ENCODE peak calls at places on chromosome X, in eight cellular contexts. H is endodermal cell, Y is fibroblast of lung, R is esophagus squamous epithelium, P is left lung, D is left ventricle myocardium inferior, F is IMR-90, Q is Karpas-422. K is an unnamed sample. For H3K4me1, the result is how much of the 10 kb centered on the place peaks cover.

GRCh38 chrX:21661316-21661715 is 3.2 kb upstream of the KLHL34 start:
- DNase-seq in H (no peak), Y (no peak), R (no peak), P (no peak), D (no peak), F (no peak), Q (no peak), K (no peak)

GRCh38 chrX:23373129-23373804 is 38.6 kb downstream of the PTCHD1 start:
- DNase-seq in H (no peak), Y (peak), R (no peak), P (no peak), D (no peak), F (peak), Q (no peak), K (no peak)

GRCh38 chrX:20218809-20219505 is 47.8 kb downstream of the RPS6KA3 start:
- DNase-seq in H (no peak), Y (no peak), R (no peak), P (no peak), D (no peak), F (peak), Q (no peak), K (no peak)

GRCh38 chrX:123310112-123310511 is 126.0 kb downstream of the GRIA3 start:
- DNase-seq in H (no peak), Y (no peak), R (no peak), P (no peak), D (no peak), F (no peak), Q (no peak), K (no peak)

GRCh38 chrX:103519389-103519788 is at the start of gene RAB40A:
- DNase-seq in H (no peak), Y (no peak), R (no peak), P (no peak), D (no peak), F (no peak), Q (no peak), K (no peak)

GRCh38 chrX:24877854-24878650 is 137.7 kb downstream of the ARX start:
- DNase-seq in H (no peak), Y (peak), R (no peak), P (no peak), D (no peak), F (peak), Q (no peak), K (no peak)

GRCh38 chrX:110409925-110410324 is 51.3 kb downstream of the RTL9 start:
- DNase-seq in H (no peak), Y (peak), R (no peak), P (no peak), D (no peak), F (peak), Q (no peak), K (no peak)

GRCh38 chrX:15336023-15336413 is 695 bp upstream of the PIGA start:
- DNase-seq in H (no peak), Y (peak), R (no peak), P (peak), D (no peak), F (peak), Q (no peak), K (no peak)

GRCh38 chrX:46759645-46759974 is 692 bp upstream of the SLC9A7 start:
- DNase-seq in H (no peak), Y (peak), R (no peak), P (no peak), D (no peak), F (peak), Q (no peak), K (no peak)

DNA sequence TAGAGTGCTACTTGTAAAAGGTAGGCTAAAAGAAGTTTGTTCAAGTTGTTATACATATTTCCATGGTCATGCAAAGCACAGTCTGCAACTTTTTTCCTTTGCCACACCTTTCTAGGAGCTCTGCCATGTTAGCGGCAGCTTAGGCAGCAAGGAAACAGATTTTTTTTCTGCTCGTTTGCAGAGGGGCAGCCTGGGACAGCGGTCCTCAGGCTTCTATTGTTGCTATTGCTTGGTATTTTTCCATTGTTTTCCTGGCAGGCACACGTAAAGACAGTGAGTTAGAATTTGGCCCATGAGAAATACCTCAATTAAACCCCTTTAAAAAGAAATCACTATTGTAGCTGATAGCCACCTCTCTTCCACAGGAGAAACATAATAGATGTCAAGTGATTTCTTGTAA is 391.4 kb downstream of the SH2D1A start:
- DNase-seq in H (no peak), Y (no peak), R (no peak), P (no peak), D (no peak), F (no peak), Q (no peak), K (no peak)
- H3K4me3 ChIP-seq in H (no peak), Y (no peak), R (no peak), P (no peak), D (no peak), F (no peak), Q (no peak), K (no peak)

DNA sequence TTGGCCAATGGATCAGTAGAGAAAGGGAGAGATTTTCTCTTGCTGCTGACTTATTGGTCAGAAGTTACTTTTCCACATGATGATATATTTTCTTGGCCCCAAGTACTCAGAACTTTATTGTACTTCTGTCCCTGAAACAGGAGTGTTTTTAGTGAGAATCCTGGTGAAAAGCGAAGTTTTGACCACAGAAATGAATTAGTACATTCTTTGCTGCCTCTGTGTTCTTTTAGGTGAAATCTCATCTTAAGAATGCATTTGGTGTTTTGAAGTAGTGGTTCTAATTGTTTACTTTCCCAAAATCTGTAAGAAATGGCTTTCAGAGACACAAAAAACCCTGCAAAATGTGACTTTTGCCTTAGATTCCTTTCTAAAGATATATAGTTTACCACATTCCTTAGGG is 240.4 kb downstream of the FRMPD4 start:
- DNase-seq in H (no peak), Y (peak), R (no peak), P (no peak), D (no peak), F (peak), Q (no peak), K (no peak)
- H3K4me1 ChIP-seq in H (under half), Y (under half), R (under half), P (under half), D (under half), F (under half), Q (under half), K (under half)

GRCh38 chrX:107936434-107936730 is 45.8 kb downstream of the TEX13B start:
- DNase-seq in H (no peak), Y (no peak), R (no peak), P (no peak), D (no peak), F (no peak), Q (no peak), K (no peak)

GRCh38 chrX:107935200-107935599 is 47.0 kb downstream of the TEX13B start:
- DNase-seq in H (no peak), Y (peak), R (no peak), P (no peak), D (no peak), F (peak), Q (no peak), K (no peak)

GRCh38 chrX:107934262-107934661 is 47.9 kb downstream of the TEX13B start:
- DNase-seq in H (no peak), Y (no peak), R (no peak), P (no peak), D (no peak), F (no peak), Q (no peak), K (no peak)

GRCh38 chrX:107940095-107940494 is 42.1 kb downstream of the TEX13B start:
- DNase-seq in H (no peak), Y (no peak), R (no peak), P (no peak), D (no peak), F (no peak), Q (no peak), K (no peak)

DNA sequence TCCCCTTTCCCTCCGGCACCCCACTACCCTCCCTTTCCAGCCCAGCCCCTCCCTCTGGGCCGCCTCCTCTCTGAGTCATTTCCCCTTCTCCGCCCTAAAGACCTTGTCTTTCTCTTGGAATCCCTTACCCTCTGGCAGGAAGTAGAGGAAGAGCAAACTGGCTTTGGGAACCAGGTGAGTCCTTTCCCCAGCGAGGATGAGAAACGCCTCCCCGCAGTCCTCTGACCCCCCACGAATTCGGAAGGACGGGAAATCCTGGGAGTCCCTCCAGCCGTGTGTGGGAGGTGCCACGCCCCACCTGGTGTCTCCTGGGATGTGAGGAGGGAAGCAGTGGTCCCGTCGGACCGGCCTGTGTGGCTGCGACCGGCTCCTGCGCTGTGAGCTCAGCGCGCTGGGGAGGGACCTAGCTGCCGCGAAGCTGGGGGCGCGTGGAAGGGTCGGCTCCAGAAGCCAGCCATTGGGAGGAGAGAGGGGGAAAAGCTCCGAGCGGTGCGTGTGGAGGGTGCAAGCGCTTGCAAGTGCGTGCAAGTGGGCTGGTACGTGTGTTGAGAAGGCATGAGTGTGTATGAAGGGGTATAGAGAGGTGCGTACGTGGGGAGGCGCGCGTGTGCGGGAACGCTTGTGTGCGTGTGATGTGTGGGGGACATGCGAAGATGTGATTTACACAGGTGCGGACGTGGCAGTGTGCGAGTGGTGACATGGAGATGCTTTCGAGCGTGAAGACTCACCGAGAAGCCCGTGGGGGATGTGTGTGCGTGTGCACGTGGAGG is 46.3 kb downstream of the TEX13B start:
- DNase-seq in H (peak), Y (peak), R (no peak), P (no peak), D (no peak), F (no peak), Q (no peak), K (no peak)
- H3K4me3 ChIP-seq in H (no peak), Y (peak), R (peak), P (no peak), D (peak), F (no peak), Q (no peak), K (peak)

DNA sequence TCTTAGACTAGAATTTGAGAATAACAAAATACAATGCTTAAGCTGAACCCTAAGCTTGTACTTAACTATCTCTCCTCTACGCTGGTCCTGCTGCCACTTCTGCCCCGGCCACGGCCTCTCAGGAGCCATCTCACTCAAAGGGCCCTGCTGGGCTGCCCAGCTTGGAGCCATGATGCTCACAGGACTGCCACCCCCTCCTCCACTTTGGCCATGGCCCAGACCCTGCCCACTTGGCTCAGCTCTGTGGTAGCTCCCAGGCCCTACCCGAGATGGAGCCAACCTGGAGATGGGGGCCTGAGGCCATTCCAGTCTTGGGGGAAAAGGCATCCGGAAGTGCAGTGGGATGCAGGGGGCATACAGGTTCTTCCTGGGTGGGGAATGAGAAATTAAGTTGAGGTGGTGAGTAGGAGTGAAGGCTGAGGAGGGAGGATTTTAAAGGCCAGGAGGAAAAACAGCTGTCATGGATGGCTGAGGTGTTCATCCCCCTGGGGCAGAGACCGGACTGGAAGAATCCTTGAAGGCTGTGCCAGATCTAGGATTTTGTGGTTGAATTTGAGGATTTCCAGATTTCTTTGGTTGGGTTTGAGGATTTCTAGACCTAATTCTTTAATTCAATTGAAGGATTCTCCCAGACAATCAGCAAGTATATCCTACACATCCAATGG is 824 bp downstream of the SASH3 start:
- DNase-seq in H (no peak), Y (no peak), R (no peak), P (no peak), D (no peak), F (no peak), Q (peak), K (no peak)
- H3K4me1 ChIP-seq in H (under half), Y (under half), R (under half), P (under half), D (under half), F (under half), Q (half or more), K (under half)

GRCh38 chrX:150694738-150695410 is 1.7 kb downstream of the MTMR1 start:
- DNase-seq in H (no peak), Y (no peak), R (no peak), P (no peak), D (no peak), F (no peak), Q (peak), K (no peak)
- H3K4me3 ChIP-seq in H (no peak), Y (no peak), R (peak), P (no peak), D (peak), F (no peak), Q (peak), K (no peak)

DNA sequence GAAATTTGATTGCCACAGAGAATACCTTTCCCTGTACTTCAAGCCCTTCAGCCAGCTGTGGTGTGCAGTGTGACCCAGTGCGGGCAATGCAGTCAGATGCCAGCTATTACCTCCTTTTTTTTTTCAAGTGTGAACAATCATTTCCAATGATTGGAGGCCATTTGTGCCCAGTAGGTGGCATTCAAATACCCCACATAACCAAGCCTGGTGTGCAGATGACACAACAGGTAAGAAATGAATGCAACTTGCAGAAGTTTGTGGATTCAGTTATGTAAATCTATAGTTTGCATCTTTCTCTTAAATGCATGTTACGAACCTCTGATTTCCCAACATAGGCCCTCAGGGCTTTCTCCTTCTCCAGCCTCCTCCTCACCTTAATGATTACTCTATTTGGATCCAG is 98.0 kb downstream of the CLCN4 start:
- DNase-seq in H (no peak), Y (peak), R (no peak), P (no peak), D (no peak), F (no peak), Q (peak), K (no peak)
- H3K4me1 ChIP-seq in H (under half), Y (under half), R (under half), P (under half), D (under half), F (under half), Q (under half), K (under half)

GRCh38 chrX:41956027-41956426 is 32.7 kb upstream of the CASK start:
- DNase-seq in H (no peak), Y (no peak), R (no peak), P (no peak), D (no peak), F (no peak), Q (no peak), K (no peak)

GRCh38 chrX:41946973-41947612 is 23.7 kb upstream of the CASK start:
- DNase-seq in H (peak), Y (no peak), R (no peak), P (no peak), D (no peak), F (no peak), Q (no peak), K (no peak)

GRCh38 chrX:41946230-41946629 is 22.9 kb upstream of the CASK start:
- DNase-seq in H (no peak), Y (no peak), R (no peak), P (no peak), D (no peak), F (no peak), Q (peak), K (no peak)

DNA sequence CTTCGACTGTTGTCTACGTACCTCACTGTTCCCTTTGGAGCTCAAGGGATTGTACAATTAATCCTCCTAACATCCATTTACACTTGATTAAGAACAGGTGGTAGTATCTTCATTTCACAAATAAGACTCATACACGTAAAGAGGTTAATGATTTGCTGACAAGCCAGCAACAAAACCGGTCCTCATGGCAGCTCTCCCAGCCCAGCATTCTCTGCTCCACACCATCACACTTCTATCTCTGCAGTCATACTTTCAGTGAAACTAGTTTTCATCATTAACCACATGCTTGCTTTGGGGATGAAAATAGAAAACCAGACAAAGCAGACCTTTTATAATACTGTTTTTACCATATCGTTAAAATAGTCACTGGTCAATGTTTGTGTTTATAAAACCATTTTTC is 28.7 kb upstream of the CASK start:
- DNase-seq in H (no peak), Y (no peak), R (no peak), P (no peak), D (no peak), F (no peak), Q (no peak), K (no peak)
- H3K4me3 ChIP-seq in H (no peak), Y (no peak), R (no peak), P (no peak), D (no peak), F (no peak), Q (no peak), K (no peak)

GRCh38 chrX:13253223-13253622 is 66.6 kb downstream of the ATXN3L start:
- DNase-seq in H (no peak), Y (no peak), R (no peak), P (no peak), D (no peak), F (no peak), Q (no peak), K (no peak)
- H3K4me1 ChIP-seq in H (under half), Y (under half), R (under half), P (under half), D (under half), F (under half), Q (under half), K (under half)

GRCh38 chrX:134177527-134177926 is 59.5 kb upstream of the CCDC160 start:
- DNase-seq in H (no peak), Y (no peak), R (no peak), P (no peak), D (no peak), F (no peak), Q (no peak), K (no peak)
- H3K4me3 ChIP-seq in H (no peak), Y (no peak), R (no peak), P (no peak), D (no peak), F (no peak), Q (no peak), K (no peak)

DNA sequence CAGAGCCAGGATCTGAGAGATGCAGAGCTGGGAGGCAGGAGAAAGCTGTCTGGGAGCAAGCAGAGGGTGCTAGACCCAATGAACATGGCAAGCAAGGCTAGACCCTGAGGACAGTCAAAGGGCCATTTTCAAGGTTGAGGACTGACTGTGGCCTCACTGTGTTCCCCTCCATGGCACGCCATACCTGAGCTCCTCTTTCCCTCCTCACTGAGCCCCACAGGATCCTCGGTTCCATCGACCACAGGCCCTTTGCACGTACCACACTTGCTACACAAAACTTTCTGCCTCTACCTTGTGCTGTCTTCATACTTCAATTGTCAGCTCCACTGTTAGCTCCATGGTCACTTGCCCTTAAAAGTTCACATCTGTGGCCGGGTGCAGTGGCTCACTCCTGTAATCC is 45.5 kb upstream of the CD99 start:
- DNase-seq in H (peak), Y (no peak), R (no peak), P (no peak), D (no peak), F (no peak), Q (no peak), K (no peak)
- H3K4me1 ChIP-seq in H (under half), Y (under half), R (under half), P (under half), D (under half), F (under half), Q (under half), K (under half)

K was measured in Peyer's patch.